ENCODE peak calls at places on chromosomes 3 and 15, in five cellular contexts. Q is transverse colon; Y is CD8-positive, alpha-beta T cell; N is spleen; R is adrenal gland. F is an unnamed sample.

GRCh38 chr3:187798126-187798525 is 52.9 kb upstream of the BCL6 start:
- DNase-seq in N (no peak), R (no peak), Y (no peak), Q (no peak), F (no peak)

GRCh38 chr15:96053039-96054021 is 277.2 kb upstream of the NR2F2 start:
- DNase-seq in N (peak; percentile 78), R (no peak), Y (no peak), Q (peak; percentile 15), F (no peak)

GRCh38 chr3:115912372-115912771 is 289.1 kb downstream of the GAP43 start:
- DNase-seq in Y (no peak), Q (no peak), N (no peak), R (peak; percentile 83), F (no peak)

GRCh38 chr3:145326666-145327065 is 834.3 kb downstream of the PLOD2 start:
- DNase-seq in R (no peak), Y (no peak), Q (no peak), N (no peak), F (no peak)

GRCh38 chr3:29282431-29283296 is 1.8 kb downstream of the RBMS3 start:
- DNase-seq in Q (no peak), Y (no peak), R (peak; percentile 68), N (no peak), F (no peak)

GRCh38 chr3:58535531-58536500 is 1.2 kb downstream of the ACOX2 start:
- DNase-seq in Y (no peak), Q (peak; percentile 78), R (no peak), N (no peak), F (no peak)

GRCh38 chr3:158312560-158313141 is 202.8 kb downstream of the RSRC1 start:
- DNase-seq in Y (no peak), Q (no peak), N (no peak), R (no peak), F (no peak)

GRCh38 chr3:123663977-123664376 is 79.1 kb upstream of the HACD2 start:
- DNase-seq in R (no peak), N (no peak), Y (no peak), Q (no peak), F (no peak)

GRCh38 chr15:98954411-98954810 is 53.2 kb downstream of the PGPEP1L start:
- DNase-seq in R (peak; percentile 95), Q (peak; percentile 60), Y (no peak), N (no peak), F (peak; percentile 96)

GRCh38 chr3:168094877-168095610 is 680 bp downstream of the GOLIM4 start:
- DNase-seq in Q (peak; percentile 72), R (peak; percentile 79), Y (peak; percentile 1), N (peak; percentile 91), F (peak; percentile 90)

GRCh38 chr3:178096955-178097354 is 439.3 kb upstream of the KCNMB2 start:
- DNase-seq in N (no peak), Q (no peak), R (no peak), Y (no peak), F (no peak)

GRCh38 chr3:24305795-24306467 is 188.7 kb downstream of the THRB start:
- DNase-seq in Y (no peak), N (no peak), R (no peak), Q (no peak), F (no peak)

GRCh38 chr15:73321496-73322344 is 47.0 kb downstream of the HCN4 start:
- DNase-seq in Q (no peak), Y (no peak), R (no peak), N (peak; percentile 50), F (peak; percentile 46)

GRCh38 chr3:133781570-133781969 is 24.0 kb upstream of the SRPRB start:
- DNase-seq in R (no peak), N (no peak), Y (no peak), Q (no peak), F (no peak)

GRCh38 chr3:66480666-66481065 is 20.2 kb downstream of the LRIG1 start:
- DNase-seq in N (no peak), R (no peak), Y (no peak), Q (no peak), F (no peak)

GRCh38 chr3:161100994-161101393 is 4.2 kb downstream of the B3GALNT1 start:
- DNase-seq in R (no peak), Q (peak; percentile 15), N (no peak), Y (no peak), F (no peak)

GRCh38 chr3:23096041-23096440 is 107.1 kb upstream of the UBE2E2 start:
- DNase-seq in Y (no peak), N (no peak), Q (no peak), R (no peak), F (no peak)

GRCh38 chr3:27792869-27793268 is 70.7 kb upstream of the EOMES start:
- DNase-seq in N (no peak), R (no peak), Q (no peak), Y (no peak), F (no peak)

GRCh38 chr3:52046186-52046913 is 10.0 kb downstream of the DUSP7 start:
- DNase-seq in Q (no peak), Y (no peak), N (no peak), R (peak; percentile 91), F (peak; percentile 94)

GRCh38 chr3:49916686-49917085 is 12.9 kb downstream of the MON1A start:
- DNase-seq in Y (no peak), Q (no peak), N (no peak), R (no peak), F (no peak)

GRCh38 chr3:18648868-18649450 is 223.8 kb upstream of the SATB1 start:
- DNase-seq in R (no peak), Q (no peak), N (no peak), Y (no peak), F (no peak)

GRCh38 chr3:114635878-114636277 is 342.1 kb downstream of the TIGIT start:
- DNase-seq in R (no peak), N (no peak), Q (no peak), Y (no peak), F (no peak)

GRCh38 chr3:133542871-133543270 is 30.6 kb upstream of the CDV3 start:
- DNase-seq in R (no peak), Q (no peak), Y (no peak), N (no peak), F (no peak)

GRCh38 chr3:132006605-132007204 is 28.1 kb downstream of the CPNE4 start:
- DNase-seq in Q (peak; percentile 12), N (no peak), R (peak; percentile 79), Y (no peak), F (no peak)

GRCh38 chr15:66886241-66886675 is 179.1 kb upstream of the SMAD3 start:
- DNase-seq in Q (no peak), R (peak; percentile 23), Y (no peak), N (no peak), F (no peak)

GRCh38 chr3:117630885-117631284 is 921.3 kb downstream of the TUSC7 start:
- DNase-seq in R (no peak), Q (no peak), Y (no peak), N (no peak), F (no peak)

GRCh38 chr3:122392868-122393844 is 9.2 kb downstream of the FAM162A start:
- DNase-seq in Q (no peak), N (no peak), Y (no peak), R (no peak), F (no peak)

GRCh38 chr3:177195242-177195940 is 1.9 kb downstream of the TBL1XR1 start:
- DNase-seq in N (no peak), Y (no peak), R (no peak), Q (peak; percentile 40), F (no peak)

GRCh38 chr15:37084602-37085001 is 15.7 kb downstream of the MEIS2 start:
- DNase-seq in Q (no peak), R (no peak), Y (no peak), N (no peak), F (no peak)

GRCh38 chr3:13483286-13483685 is 3.2 kb downstream of the HDAC11 start:
- DNase-seq in Q (no peak), Y (no peak), R (no peak), N (peak; percentile 70), F (peak; percentile 62)

GRCh38 chr3:172591876-172592771 is 68.9 kb upstream of the TNFSF10 start:
- DNase-seq in R (no peak), Q (peak; percentile 43), Y (peak; percentile 45), N (no peak), F (no peak)

GRCh38 chr3:197961582-197961945 is 1.5 kb downstream of the LMLN start:
- DNase-seq in Q (no peak), N (no peak), Y (no peak), R (no peak), F (no peak)

GRCh38 chr15:38626443-38627050 is 61.9 kb upstream of the RASGRP1 start:
- DNase-seq in Y (no peak), Q (no peak), R (no peak), N (no peak), F (no peak)
- H3K27me3 ChIP-seq in Y (no peaks in the 10 kb centered on the region), Q (no peaks in the 10 kb centered on the region), R (peaks cover 4% of the 10 kb centered on the region), N (no peaks in the 10 kb centered on the region), F (no peaks in the 10 kb centered on the region)

GRCh38 chr15:84842781-84843180 is 25.6 kb downstream of the ALPK3 start:
- DNase-seq in Y (no peak), Q (no peak), R (no peak), N (no peak), F (no peak)
- H3K4me3 ChIP-seq in Y (no peak overlapping the region), Q (no peak overlapping the region), R (no peak overlapping the region), N (no peak overlapping the region), F (no peak overlapping the region)

GRCh38 chr15:69719527-69719926 is 266.9 kb downstream of the RPLP1 start:
- DNase-seq in Q (peak; percentile 44), Y (peak; percentile 54), R (peak; percentile 58), N (peak; percentile 86), F (no peak)

GRCh38 chr15:69718916-69719315 is 266.3 kb downstream of the RPLP1 start:
- DNase-seq in R (peak; percentile 69), Y (no peak), Q (no peak), N (peak; percentile 80), F (peak; percentile 67)

GRCh38 chr15:69722924-69723323 is 270.3 kb downstream of the RPLP1 start:
- DNase-seq in R (no peak), Y (no peak), Q (no peak), N (no peak), F (no peak)

GRCh38 chr15:69715205-69715604 is 262.6 kb downstream of the RPLP1 start:
- DNase-seq in N (no peak), R (no peak), Q (no peak), Y (no peak), F (no peak)

DNA sequence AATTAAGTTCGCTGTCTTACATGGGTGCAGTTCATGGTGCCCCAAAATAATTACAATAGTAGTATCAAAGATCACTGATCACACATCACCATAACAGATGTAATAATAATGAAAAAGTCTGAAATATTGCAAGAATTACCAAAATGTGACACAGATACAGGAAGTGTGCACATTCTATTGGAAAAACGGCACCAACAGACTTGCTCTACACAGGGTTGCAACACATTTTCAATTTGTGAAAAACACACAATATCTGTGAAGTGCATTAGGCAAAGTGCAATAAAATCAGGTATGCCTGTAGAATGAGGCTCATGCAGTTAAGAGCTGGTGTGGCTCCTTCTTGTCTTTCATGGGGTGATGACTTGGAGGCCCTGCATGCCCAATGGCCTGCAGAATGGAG is 265.8 kb downstream of the RPLP1 start:
- DNase-seq in Y (no peak), N (no peak), Q (no peak), R (no peak), F (no peak)
- H3K27me3 ChIP-seq in Y (no peaks in the 10 kb centered on the region), N (no peaks in the 10 kb centered on the region), Q (no peaks in the 10 kb centered on the region), R (no peaks in the 10 kb centered on the region), F (no peaks in the 10 kb centered on the region)

DNA sequence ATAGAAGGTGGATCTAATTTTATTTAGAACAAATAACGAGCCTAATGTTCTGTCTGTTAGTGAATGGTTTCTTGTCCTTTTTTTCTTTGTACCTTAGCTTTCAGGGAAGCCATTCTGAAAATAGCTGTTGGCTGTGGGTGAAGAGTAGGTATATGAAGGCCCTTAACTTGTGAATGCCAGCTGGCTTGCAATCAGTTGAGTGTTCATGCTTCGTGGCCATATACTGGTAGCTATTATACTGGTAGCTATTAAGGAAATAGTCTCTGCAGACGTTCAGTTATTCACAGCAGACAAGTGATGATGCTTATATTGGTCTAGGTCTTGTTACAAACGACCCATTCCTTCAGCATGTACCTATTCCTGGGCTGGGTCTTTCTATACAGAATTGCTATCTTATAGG is 18.8 kb downstream of the TRIM71 start:
- DNase-seq in N (no peak), Q (no peak), Y (no peak), R (no peak), F (no peak)
- H3K4me3 ChIP-seq in N (no peak overlapping the region), Q (no peak overlapping the region), Y (no peak overlapping the region), R (no peak overlapping the region), F (no peak overlapping the region)

F was measured in aorta.